ENCODE peak calls at places on chromosomes 2 and 18, in nine cellular contexts. J is neural progenitor cell; T is CD4-positive, CD25-positive, alpha-beta regulatory T cell; M is breast epithelium; U is left ventricle myocardium inferior; Q is stomach; W is cardiac muscle cell; G is aorta; L is right cardiac atrium. C is an unnamed sample.

GRCh38 chr18:65751145-65752085 is 603 bp downstream of the CDH7 start:
- DNase-seq in U (no peak), J (peak; percentile 59), Q (no peak), M (no peak), G (peak; percentile 37), L (peak; percentile 11), T (no peak), W (no peak), C (no peak)

GRCh38 chr2:119248311-119248710 is 24.7 kb downstream of the STEAP3 start:
- DNase-seq in M (no peak), W (peak; percentile 78), U (no peak), T (no peak), G (no peak), L (no peak), J (no peak), Q (peak; percentile 9), C (no peak)

GRCh38 chr18:79591040-79591308 is 88.6 kb upstream of the CTDP1 start:
- DNase-seq in G (peak; percentile 30), T (no peak), M (no peak), W (no peak), U (no peak), L (no peak), Q (no peak), J (no peak), C (no peak)

GRCh38 chr2:174086708-174087107 is 121.5 kb upstream of the SP3 start:
- DNase-seq in G (no peak), Q (no peak), U (no peak), J (no peak), W (no peak), L (no peak), T (no peak), M (no peak), C (no peak)

GRCh38 chr2:199596549-199596948 is 138.8 kb upstream of the SATB2 start:
- DNase-seq in G (no peak), Q (no peak), U (no peak), W (peak; percentile 27), M (no peak), J (peak; percentile 41), T (no peak), L (no peak), C (peak; percentile 12)

GRCh38 chr18:62325806-62326645 is 916 bp downstream of the TNFRSF11A start:
- DNase-seq in T (no peak), L (no peak), M (no peak), Q (no peak), U (no peak), W (no peak), J (peak; percentile 37), G (peak; percentile 57), C (no peak)

GRCh38 chr2:175698076-175698475 is 304.0 kb downstream of the LNPK start:
- DNase-seq in U (no peak), M (no peak), J (no peak), L (no peak), W (no peak), T (no peak), G (no peak), Q (no peak), C (peak; percentile 4)

GRCh38 chr2:217106650-217107014 is 246.8 kb upstream of the TNP1 start:
- DNase-seq in J (peak; percentile 38), U (no peak), T (no peak), L (no peak), G (no peak), W (peak; percentile 50), Q (no peak), M (no peak), C (no peak)

GRCh38 chr2:240137596-240138274 is 1.6 kb upstream of the COPS9 start:
- DNase-seq in U (no peak), G (peak; percentile 27), L (no peak), M (peak; percentile 47), Q (no peak), W (no peak), J (no peak), T (no peak), C (peak; percentile 3)

GRCh38 chr18:72613589-72613988 is 69.4 kb upstream of the CBLN2 start:
- DNase-seq in W (no peak), J (no peak), L (no peak), U (no peak), G (no peak), Q (no peak), T (no peak), M (no peak), C (no peak)

GRCh38 chr2:56231361-56231760 is 47.6 kb downstream of the CCDC85A start:
- DNase-seq in J (no peak), L (no peak), U (no peak), Q (no peak), G (no peak), W (no peak), T (no peak), M (no peak), C (no peak)

GRCh38 chr2:100978582-100979051 is 23.5 kb upstream of the RPL31 start:
- DNase-seq in M (no peak), T (no peak), Q (no peak), J (no peak), G (peak; percentile 89), L (peak; percentile 50), W (peak; percentile 26), U (no peak), C (no peak)

GRCh38 chr2:27990030-27990590 is 99.6 kb downstream of the BABAM2 start:
- DNase-seq in U (no peak), G (no peak), J (no peak), W (peak; percentile 29), Q (no peak), M (no peak), T (no peak), L (no peak), C (no peak)

GRCh38 chr18:74963820-74964446 is 245.0 kb downstream of the PTGR3 start:
- DNase-seq in L (no peak), W (peak; percentile 64), M (no peak), T (no peak), U (no peak), G (no peak), Q (peak; percentile 51), J (peak; percentile 13), C (no peak)

GRCh38 chr2:177893880-177894279 is 178.7 kb downstream of the PDE11A start:
- DNase-seq in U (no peak), Q (no peak), M (no peak), T (no peak), W (no peak), L (no peak), G (no peak), J (no peak), C (no peak)

GRCh38 chr2:79271456-79271855 is 111.9 kb upstream of the REG3A start:
- DNase-seq in J (no peak), Q (no peak), W (no peak), T (no peak), G (no peak), M (no peak), L (no peak), U (no peak), C (no peak)

GRCh38 chr2:170394988-170395387 is 217.0 kb downstream of the MYO3B start:
- DNase-seq in U (no peak), J (no peak), W (peak; percentile 6), Q (no peak), G (no peak), L (no peak), T (no peak), M (no peak), C (no peak)

GRCh38 chr18:58691256-58691655 is 20.0 kb downstream of the MALT1 start:
- DNase-seq in U (no peak), M (no peak), W (peak; percentile 26), T (no peak), J (no peak), Q (no peak), L (no peak), G (no peak), C (no peak)

GRCh38 chr2:215713393-215713792 is 277.5 kb upstream of the FN1 start:
- DNase-seq in U (no peak), Q (no peak), J (no peak), M (no peak), G (no peak), W (peak; percentile 95), T (no peak), L (no peak), C (no peak)

GRCh38 chr2:215716971-215717370 is 281.1 kb upstream of the FN1 start:
- DNase-seq in W (no peak), M (no peak), T (no peak), L (no peak), J (no peak), U (no peak), Q (no peak), G (no peak), C (no peak)

GRCh38 chr2:215711484-215712034 is 275.7 kb upstream of the FN1 start:
- DNase-seq in T (no peak), Q (no peak), L (no peak), G (no peak), W (peak; percentile 85), M (no peak), J (no peak), U (no peak), C (no peak)

GRCh38 chr2:215712219-215712849 is 276.5 kb upstream of the FN1 start:
- DNase-seq in G (no peak), M (no peak), T (no peak), W (peak; percentile 48), L (no peak), U (no peak), J (no peak), Q (no peak), C (no peak)

DNA sequence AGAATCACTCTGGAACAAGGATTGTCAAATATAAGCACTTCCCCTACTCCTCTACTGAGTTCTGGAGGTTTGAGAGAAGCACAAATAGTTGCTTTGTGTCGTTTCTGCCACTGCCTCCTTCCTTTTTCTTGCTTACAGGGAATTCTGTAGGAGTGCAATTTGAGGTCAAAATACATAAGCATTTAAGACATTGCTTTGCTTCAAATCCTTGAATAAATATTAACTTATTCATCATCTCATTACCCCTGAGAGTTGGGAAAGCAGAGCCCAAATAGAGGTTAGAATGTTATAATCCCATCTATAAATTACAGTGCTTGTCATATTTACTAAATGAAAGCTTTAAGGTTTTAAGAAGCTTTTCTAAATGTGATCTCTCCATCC is 277.0 kb upstream of the FN1 start:
- DNase-seq in W (peak; percentile 45), M (no peak), T (no peak), Q (no peak), J (no peak), G (no peak), U (no peak), L (no peak), C (no peak)
- H3K27ac ChIP-seq in W (no peak overlapping the region), M (no peak overlapping the region), T (no peak overlapping the region), Q (peak overlapping the region; percentile 29), J (no peak overlapping the region), G (peak overlapping the region; percentile 12), U (peak overlapping the region; percentile 73), L (no peak overlapping the region), C (no peak overlapping the region)

GRCh38 chr2:238433300-238433915 is 6.7 kb downstream of the ASB1 start:
- DNase-seq in L (no peak), J (no peak), T (no peak), U (no peak), M (no peak), W (no peak), Q (no peak), G (no peak), C (no peak)
- H3K27ac ChIP-seq in L (no peak overlapping the region), J (no peak overlapping the region), T (no peak overlapping the region), U (no peak overlapping the region), M (no peak overlapping the region), W (no peak overlapping the region), Q (no peak overlapping the region), G (no peak overlapping the region), C (no peak overlapping the region)

GRCh38 chr18:55407774-55408535 is 180.0 kb downstream of the TCF4 start:
- DNase-seq in W (no peak), L (no peak), M (no peak), U (no peak), J (no peak), G (no peak), Q (no peak), T (no peak), C (no peak)
- H3K27ac ChIP-seq in W (no peak overlapping the region), L (no peak overlapping the region), M (no peak overlapping the region), U (peak overlapping the region; percentile 7), J (no peak overlapping the region), G (no peak overlapping the region), Q (no peak overlapping the region), T (no peak overlapping the region), C (no peak overlapping the region)

GRCh38 chr2:29165362-29166236 is 50.4 kb downstream of the CLIP4 start:
- DNase-seq in U (no peak), G (no peak), M (no peak), L (no peak), Q (no peak), J (no peak), W (peak; percentile 54), T (no peak), C (no peak)
- H3K27ac ChIP-seq in U (no peak overlapping the region), G (no peak overlapping the region), M (no peak overlapping the region), L (no peak overlapping the region), Q (no peak overlapping the region), J (no peak overlapping the region), W (no peak overlapping the region), T (no peak overlapping the region), C (no peak overlapping the region)